ENCODE peak calls at places on chromosomes 3 and 15, in six cellular contexts. R is psoas muscle, D is tibial artery, Y is heart right ventricle, N is mammary epithelial cell, M is K562. B is an unnamed sample. For H3K4me1, the result is how much of the 10 kb centered on the place peaks cover.

GRCh38 chr3:8220291-8220690 is 281.3 kb upstream of the LMCD1 start:
- DNase-seq in R (no peak), D (no peak), Y (no peak), N (no peak), M (no peak), B (no peak)

GRCh38 chr3:71962561-71963240 is 177.8 kb upstream of the PROK2 start:
- DNase-seq in R (no peak), D (no peak), Y (no peak), N (peak), M (no peak), B (no peak)

GRCh38 chr3:42190701-42191442 is 75.1 kb downstream of the CCK start:
- DNase-seq in R (peak), D (peak), Y (peak), N (peak), M (peak), B (peak)

GRCh38 chr15:83108266-83109219 is 1.1 kb downstream of the TM6SF1 start:
- DNase-seq in R (peak), D (peak), Y (peak), N (no peak), M (no peak), B (no peak)

GRCh38 chr3:152385761-152386160 is 117.0 kb downstream of the MBNL1 start:
- DNase-seq in R (no peak), D (no peak), Y (no peak), N (peak), M (no peak), B (no peak)

GRCh38 chr3:56005196-56005805 is 463.0 kb downstream of the ERC2 start:
- DNase-seq in R (no peak), D (no peak), Y (no peak), N (peak), M (no peak), B (no peak)

GRCh38 chr15:69570997-69571396 is 118.4 kb downstream of the RPLP1 start:
- DNase-seq in R (no peak), D (no peak), Y (no peak), N (no peak), M (no peak), B (no peak)

GRCh38 chr15:30940359-30940758 is 36.6 kb downstream of the FAN1 start:
- DNase-seq in R (no peak), D (no peak), Y (no peak), N (no peak), M (no peak), B (no peak)

GRCh38 chr3:99532246-99532645 is 106.1 kb upstream of the COL8A1 start:
- DNase-seq in R (no peak), D (peak), Y (peak), N (peak), M (peak), B (no peak)

GRCh38 chr3:43540625-43541024 is 81.2 kb downstream of the ANO10 start:
- DNase-seq in R (no peak), D (no peak), Y (no peak), N (no peak), M (no peak), B (no peak)

GRCh38 chr3:132228923-132229322 is 88.3 kb upstream of the ACP3 start:
- DNase-seq in R (no peak), D (no peak), Y (no peak), N (peak), M (no peak), B (no peak)

DNA sequence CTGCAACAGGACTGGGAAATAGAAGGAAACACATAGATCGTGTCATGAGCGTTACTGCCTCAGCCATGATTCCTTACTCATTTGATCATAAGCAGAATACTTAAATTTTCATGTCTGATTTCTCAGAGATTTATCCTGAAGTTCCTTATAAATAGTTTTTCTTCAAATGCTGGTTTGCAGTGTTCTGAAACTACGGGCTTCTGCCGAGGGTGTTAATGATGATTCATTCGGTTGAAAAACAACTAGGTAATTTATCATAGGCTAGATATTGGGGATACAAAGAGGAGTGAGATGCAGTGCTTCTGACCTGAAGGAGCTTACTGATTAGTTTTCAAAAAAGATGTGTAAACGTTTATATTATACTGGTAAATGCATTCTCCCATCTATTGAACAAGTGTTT is 428.9 kb downstream of the NLGN1 start:
- DNase-seq in R (no peak), D (no peak), Y (no peak), N (no peak), M (no peak), B (no peak)
- H3K4me1 ChIP-seq in R (under half), D (under half), Y (under half), N (under half), M (under half), B (under half)

DNA sequence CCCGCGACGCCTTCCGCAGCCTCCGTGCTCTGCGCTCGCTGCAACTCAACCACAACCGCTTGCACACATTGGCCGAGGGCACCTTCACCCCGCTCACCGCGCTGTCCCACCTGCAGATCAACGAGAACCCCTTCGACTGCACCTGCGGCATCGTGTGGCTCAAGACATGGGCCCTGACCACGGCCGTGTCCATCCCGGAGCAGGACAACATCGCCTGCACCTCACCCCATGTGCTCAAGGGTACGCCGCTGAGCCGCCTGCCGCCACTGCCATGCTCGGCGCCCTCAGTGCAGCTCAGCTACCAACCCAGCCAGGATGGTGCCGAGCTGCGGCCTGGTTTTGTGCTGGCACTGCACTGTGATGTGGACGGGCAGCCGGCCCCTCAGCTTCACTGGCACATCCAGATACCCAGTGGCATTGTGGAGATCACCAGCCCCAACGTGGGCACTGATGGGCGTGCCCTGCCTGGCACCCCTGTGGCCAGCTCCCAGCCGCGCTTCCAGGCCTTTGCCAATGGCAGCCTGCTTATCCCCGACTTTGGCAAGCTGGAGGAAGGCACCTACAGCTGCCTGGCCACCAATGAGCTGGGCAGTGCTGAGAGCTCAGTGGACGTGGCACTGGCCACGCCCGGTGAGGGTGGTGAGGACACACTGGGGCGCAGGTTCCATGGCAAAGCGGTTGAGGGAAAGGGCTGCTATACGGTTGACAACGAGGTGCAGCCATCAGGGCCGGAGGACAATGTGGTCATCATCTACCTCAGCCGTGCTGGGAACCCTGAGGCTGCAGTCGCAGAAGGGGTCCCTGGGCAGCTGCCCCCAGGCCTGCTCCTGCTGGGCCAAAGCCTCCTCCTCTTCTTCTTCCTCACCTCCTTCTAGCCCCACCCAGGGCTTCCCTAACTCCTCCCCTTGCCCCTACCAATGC is 2.0 kb downstream of the ISLR start:
- DNase-seq in R (no peak), D (peak), Y (no peak), N (no peak), M (no peak), B (no peak)
- H3K4me3 ChIP-seq in R (no peak), D (peak), Y (no peak), N (no peak), M (no peak), B (no peak)

GRCh38 chr3:31979006-31979697 is 1.9 kb downstream of the OSBPL10 start:
- DNase-seq in R (no peak), D (no peak), Y (no peak), N (peak), M (no peak), B (no peak)

GRCh38 chr3:31977736-31978135 is 3.3 kb downstream of the OSBPL10 start:
- DNase-seq in R (no peak), D (no peak), Y (no peak), N (no peak), M (no peak), B (no peak)

GRCh38 chr3:31978553-31978952 is 2.5 kb downstream of the OSBPL10 start:
- DNase-seq in R (no peak), D (no peak), Y (no peak), N (peak), M (no peak), B (no peak)

GRCh38 chr3:31981206-31982181 is at the start of the genes OSBPL10 and ZNF860:
- DNase-seq in R (peak), D (peak), Y (peak), N (peak), M (peak), B (peak)

GRCh38 chr3:31980530-31981205 is 394 bp downstream of the OSBPL10 start:
- DNase-seq in R (peak), D (peak), Y (peak), N (peak), M (no peak), B (peak)
- H3K4me1 ChIP-seq in R (under half), D (under half), Y (under half), N (under half), M (under half), B (under half)

GRCh38 chr15:40739042-40739441 is 16.0 kb downstream of the RMDN3 start:
- DNase-seq in R (no peak), D (no peak), Y (no peak), N (no peak), M (no peak), B (no peak)

GRCh38 chr15:40736575-40736974 is 18.5 kb downstream of the RMDN3 start:
- DNase-seq in R (no peak), D (no peak), Y (no peak), N (no peak), M (no peak), B (no peak)

GRCh38 chr15:40739854-40740253 is 15.2 kb downstream of the RMDN3 start:
- DNase-seq in R (no peak), D (no peak), Y (no peak), N (no peak), M (no peak), B (no peak)

GRCh38 chr15:40737048-40737447 is 18.0 kb downstream of the RMDN3 start:
- DNase-seq in R (no peak), D (no peak), Y (no peak), N (no peak), M (no peak), B (no peak)
- H3K4me3 ChIP-seq in R (no peak), D (no peak), Y (no peak), N (no peak), M (no peak), B (no peak)

GRCh38 chr3:124873241-124873640 is 13.9 kb downstream of the ITGB5 start:
- DNase-seq in R (no peak), D (no peak), Y (no peak), N (no peak), M (no peak), B (no peak)
- H3K4me1 ChIP-seq in R (under half), D (under half), Y (under half), N (under half), M (under half), B (half or more)

DNA sequence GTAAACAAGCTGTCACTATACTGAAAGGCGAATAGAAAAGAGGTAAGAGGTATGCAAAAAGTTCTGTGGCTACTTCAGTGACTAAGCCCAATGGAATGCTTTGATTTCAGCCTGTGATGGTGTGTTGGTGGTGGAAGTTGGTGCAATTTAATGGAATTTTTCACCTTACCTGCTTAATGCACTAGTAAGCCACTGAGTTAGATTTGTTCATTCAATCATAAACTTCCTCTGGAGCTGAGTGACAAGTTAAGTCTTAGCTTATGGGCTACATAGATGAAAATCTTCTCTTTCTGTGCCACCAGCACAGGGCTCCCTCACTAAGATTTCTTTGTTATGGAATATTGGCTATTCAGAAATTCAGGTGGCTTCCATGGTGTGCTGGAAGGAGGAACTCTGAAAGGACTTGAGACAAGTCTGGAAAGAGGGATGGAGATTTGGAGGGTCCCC is 8.3 kb upstream of the GAP43 start:
- DNase-seq in R (no peak), D (no peak), Y (no peak), N (peak), M (no peak), B (no peak)
- H3K4me3 ChIP-seq in R (no peak), D (no peak), Y (no peak), N (no peak), M (no peak), B (no peak)

DNA sequence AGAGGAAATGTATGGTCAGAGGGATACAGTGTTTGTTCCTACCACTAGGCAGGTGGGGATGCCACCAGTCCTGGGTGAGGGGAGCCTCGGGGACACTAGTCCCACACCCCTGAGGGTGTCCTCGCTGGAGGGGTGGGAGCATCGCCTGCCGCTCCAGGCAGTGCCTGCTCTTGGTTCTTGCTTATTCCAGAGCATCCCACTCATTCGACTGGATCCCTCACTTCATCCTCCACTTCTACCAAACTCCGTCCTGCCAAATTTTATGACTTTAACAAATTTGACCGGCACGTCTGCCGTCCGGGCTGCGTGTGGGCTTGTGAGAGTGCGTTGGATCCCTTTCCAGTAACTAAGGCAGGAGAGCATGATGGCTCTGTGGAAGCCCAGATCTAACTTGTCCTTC is 34.8 kb downstream of the MGLL start:
- DNase-seq in R (no peak), D (no peak), Y (no peak), N (no peak), M (no peak), B (no peak)
- H3K4me1 ChIP-seq in R (half or more), D (under half), Y (half or more), N (under half), M (under half), B (half or more)

DNA sequence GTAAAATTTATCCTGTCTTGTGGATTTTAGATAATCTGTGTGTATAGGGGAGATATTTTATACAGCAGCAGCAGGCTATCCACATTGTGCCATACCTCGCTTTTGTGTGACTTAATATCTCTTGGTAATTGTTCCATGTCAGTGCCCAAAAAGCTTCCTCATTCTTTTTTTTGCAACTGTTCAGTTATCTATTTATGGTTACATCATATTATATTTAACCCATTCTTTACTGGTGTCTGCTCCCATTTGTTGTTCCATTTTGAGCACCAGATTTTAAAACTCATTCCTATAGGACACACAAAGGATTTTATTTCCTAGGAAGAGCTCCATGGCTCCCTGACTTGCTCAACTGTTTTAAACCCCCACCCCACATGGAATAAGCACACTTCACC is 86.3 kb upstream of the RASGRP1 start:
- DNase-seq in R (no peak), D (no peak), Y (no peak), N (no peak), M (no peak), B (no peak)
- H3K4me3 ChIP-seq in R (no peak), D (no peak), Y (no peak), N (no peak), M (no peak), B (no peak)

DNA sequence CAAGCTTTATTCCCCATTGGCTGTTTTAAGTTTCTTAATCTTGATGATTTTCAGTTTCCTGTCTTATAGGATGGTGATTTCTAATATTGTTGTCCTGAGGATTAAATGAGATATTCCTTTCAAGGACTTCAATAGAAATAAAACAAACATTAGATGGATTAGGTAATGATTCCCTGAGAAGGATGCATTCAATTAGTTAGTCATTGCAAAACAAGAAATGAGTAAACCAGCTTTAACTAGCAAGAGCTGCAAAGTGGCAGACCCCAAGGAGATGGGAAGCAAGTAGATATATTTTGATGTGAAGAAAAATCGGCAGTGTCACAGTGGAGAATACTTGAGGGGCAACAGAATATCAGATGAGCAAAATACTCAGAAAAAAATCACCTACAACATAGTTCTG is 849.1 kb downstream of the TUSC7 start:
- DNase-seq in R (no peak), D (no peak), Y (no peak), N (no peak), M (no peak), B (no peak)
- H3K4me1 ChIP-seq in R (under half), D (under half), Y (under half), N (under half), M (under half), B (under half)

B was measured in thoracic aorta.